ENCODE peak calls at places on chromosomes 12 and 14, in four cellular contexts. One of them, this sample, is unnamed.
A peak's percentile ranks its signal among the peaks of the same experiment; 100 is the strongest.

GRCh38 chr12:116959845-116960514 is 49.2 kb downstream of the FBXW8 start:
- DNase-seq in EL: no peak
- DNase-seq in GM13977: peak; percentile 77
- DNase-seq in mucosa of descending colon: no peak
- DNase-seq in this sample: no peak

GRCh38 chr12:23204933-23205778 is 580.2 kb downstream of the ETNK1 start:
- DNase-seq in GM13977: peak; percentile 61
- DNase-seq in EL: peak; percentile 35
- DNase-seq in mucosa of descending colon: peak; percentile 12
- DNase-seq in this sample: no peak

GRCh38 chr12:132561784-132562156 is 48.6 kb downstream of the LRCOL1 start:
- DNase-seq in EL: no peak
- DNase-seq in GM13977: peak; percentile 76
- DNase-seq in mucosa of descending colon: peak; percentile 46
- DNase-seq in this sample: no peak

GRCh38 chr14:66649515-66649914 is 141.6 kb downstream of the GPHN start:
- DNase-seq in mucosa of descending colon: no peak
- DNase-seq in EL: no peak
- DNase-seq in GM13977: peak; percentile 9
- DNase-seq in this sample: no peak

GRCh38 chr14:53979747-53980642 is 23.4 kb upstream of the BMP4 start:
- DNase-seq in EL: peak; percentile 94
- DNase-seq in GM13977: no peak
- DNase-seq in mucosa of descending colon: no peak
- DNase-seq in this sample: no peak

GRCh38 chr14:106518054-106518943 is 991.9 kb downstream of the TMEM121 start:
- DNase-seq in EL: no peak
- DNase-seq in GM13977: peak; percentile 29
- DNase-seq in mucosa of descending colon: peak; percentile 81
- DNase-seq in this sample: peak; percentile 85

GRCh38 chr14:102728509-102728908 is 48.7 kb upstream of the TRAF3 start:
- DNase-seq in GM13977: no peak
- DNase-seq in mucosa of descending colon: no peak
- DNase-seq in EL: no peak
- DNase-seq in this sample: no peak

GRCh38 chr12:128789356-128789929 is 34.3 kb downstream of the SLC15A4 start:
- DNase-seq in EL: no peak
- DNase-seq in mucosa of descending colon: no peak
- DNase-seq in GM13977: no peak
- DNase-seq in this sample: no peak

GRCh38 chr12:93918262-93918661 is 230.1 kb upstream of the PLXNC1 start:
- DNase-seq in EL: peak; percentile 76
- DNase-seq in GM13977: no peak
- DNase-seq in mucosa of descending colon: no peak
- DNase-seq in this sample: no peak

GRCh38 chr12:114669501-114670256 is 14.3 kb downstream of the TBX3 start:
- DNase-seq in mucosa of descending colon: no peak
- DNase-seq in GM13977: no peak
- DNase-seq in EL: peak; percentile 79
- DNase-seq in this sample: no peak

GRCh38 chr14:37991027-37991426 is 216.7 kb upstream of the SSTR1 start:
- DNase-seq in GM13977: no peak
- DNase-seq in EL: no peak
- DNase-seq in mucosa of descending colon: no peak
- DNase-seq in this sample: no peak

GRCh38 chr12:48084066-48084465 is 21.8 kb downstream of the SENP1 start:
- DNase-seq in EL: no peak
- DNase-seq in mucosa of descending colon: no peak
- DNase-seq in GM13977: no peak
- DNase-seq in this sample: no peak

GRCh38 chr12:117835113-117835512 is 133.7 kb downstream of the KSR2 start:
- DNase-seq in mucosa of descending colon: no peak
- DNase-seq in EL: no peak
- DNase-seq in GM13977: no peak
- DNase-seq in this sample: no peak

GRCh38 chr14:99728981-99729451 is 44.9 kb downstream of the CYP46A1 start:
- DNase-seq in EL: no peak
- DNase-seq in mucosa of descending colon: no peak
- DNase-seq in GM13977: no peak
- DNase-seq in this sample: no peak

GRCh38 chr12:24797901-24798300 is 151.0 kb downstream of the BCAT1 start:
- DNase-seq in EL: no peak
- DNase-seq in mucosa of descending colon: no peak
- DNase-seq in GM13977: no peak
- DNase-seq in this sample: no peak

GRCh38 chr12:99039367-99040120 is 394.5 kb downstream of the APAF1 start:
- DNase-seq in GM13977: no peak
- DNase-seq in mucosa of descending colon: no peak
- DNase-seq in EL: no peak
- DNase-seq in this sample: no peak

GRCh38 chr12:11904124-11904523 is 166.6 kb upstream of the BCL2L14 start:
- DNase-seq in EL: no peak
- DNase-seq in GM13977: no peak
- DNase-seq in mucosa of descending colon: no peak
- DNase-seq in this sample: no peak

GRCh38 chr12:122052285-122052684 is 26.3 kb upstream of the MLXIP start:
- DNase-seq in mucosa of descending colon: no peak
- DNase-seq in EL: no peak
- DNase-seq in GM13977: no peak
- DNase-seq in this sample: no peak

GRCh38 chr12:12319501-12320322 is 30.3 kb downstream of the MANSC1 start:
- DNase-seq in EL: peak; percentile 15
- DNase-seq in mucosa of descending colon: no peak
- DNase-seq in GM13977: no peak
- DNase-seq in this sample: no peak

GRCh38 chr12:1836854-1837411 is 16.6 kb downstream of the LRTM2 start:
- DNase-seq in EL: no peak
- DNase-seq in mucosa of descending colon: no peak
- DNase-seq in GM13977: no peak
- DNase-seq in this sample: no peak

GRCh38 chr12:45619736-45620135 is 109.8 kb upstream of the ARID2 start:
- DNase-seq in EL: no peak
- DNase-seq in GM13977: no peak
- DNase-seq in mucosa of descending colon: no peak
- DNase-seq in this sample: no peak

GRCh38 chr12:118436002-118436724 is 59.8 kb downstream of the SUDS3 start:
- DNase-seq in GM13977: peak; percentile 36
- DNase-seq in EL: peak; percentile 53
- DNase-seq in mucosa of descending colon: peak; percentile 19
- DNase-seq in this sample: no peak

GRCh38 chr12:75944097-75944904 is 87.3 kb downstream of the PHLDA1 start:
- DNase-seq in GM13977: peak; percentile 68
- DNase-seq in EL: peak; percentile 81
- DNase-seq in mucosa of descending colon: no peak
- DNase-seq in this sample: no peak

GRCh38 chr14:94671870-94672444 is 59.8 kb downstream of the SERPINA3 start:
- DNase-seq in GM13977: no peak
- DNase-seq in mucosa of descending colon: no peak
- DNase-seq in EL: no peak
- DNase-seq in this sample: no peak

GRCh38 chr14:58731465-58732330 is 93.9 kb downstream of the DACT1 start:
- DNase-seq in GM13977: no peak
- DNase-seq in EL: peak; percentile 99
- DNase-seq in mucosa of descending colon: no peak
- DNase-seq in this sample: no peak

GRCh38 chr14:71089974-71090373 is 182.7 kb downstream of the PCNX1 start:
- DNase-seq in EL: peak; percentile 63
- DNase-seq in mucosa of descending colon: no peak
- DNase-seq in GM13977: no peak
- DNase-seq in this sample: no peak

GRCh38 chr12:47817272-47818006 is 2.3 kb downstream of the HDAC7 start:
- DNase-seq in mucosa of descending colon: no peak
- DNase-seq in EL: peak; percentile 39
- DNase-seq in GM13977: no peak
- DNase-seq in this sample: no peak

GRCh38 chr14:62329427-62329826 is 567.2 kb downstream of the SNAPC1 start:
- DNase-seq in GM13977: no peak
- DNase-seq in EL: peak; percentile 86
- DNase-seq in mucosa of descending colon: no peak
- DNase-seq in this sample: no peak

GRCh38 chr12:105322070-105322469 is 8.4 kb upstream of the C12orf75 start:
- DNase-seq in GM13977: no peak
- DNase-seq in EL: peak; percentile 47
- DNase-seq in mucosa of descending colon: no peak
- DNase-seq in this sample: no peak

GRCh38 chr12:53985358-53985899 is 483 bp downstream of the HOXC10 start:
- DNase-seq in GM13977: no peak
- DNase-seq in EL: peak; percentile 56
- DNase-seq in mucosa of descending colon: no peak
- DNase-seq in this sample: no peak

GRCh38 chr12:77847665-77848431 is 17.2 kb downstream of the NAV3 start:
- DNase-seq in EL: peak; percentile 45
- DNase-seq in GM13977: no peak
- DNase-seq in mucosa of descending colon: no peak
- DNase-seq in this sample: no peak

GRCh38 chr14:102445066-102445465 is 64.5 kb downstream of the ANKRD9 start:
- DNase-seq in EL: no peak
- DNase-seq in mucosa of descending colon: no peak
- DNase-seq in GM13977: no peak
- DNase-seq in this sample: no peak

GRCh38 chr12:3250576-3250975 is 173.4 kb downstream of the TSPAN9 start:
- DNase-seq in mucosa of descending colon: no peak
- DNase-seq in EL: no peak
- DNase-seq in GM13977: no peak
- DNase-seq in this sample: no peak

GRCh38 chr14:45246633-45247173 is 6.3 kb downstream of the MIS18BP1 start:
- DNase-seq in GM13977: no peak
- DNase-seq in mucosa of descending colon: no peak
- DNase-seq in EL: peak; percentile 4
- DNase-seq in this sample: no peak

GRCh38 chr14:24058260-24058950 is 6.6 kb downstream of the CARMIL3 start:
- DNase-seq in GM13977: peak; percentile 81
- DNase-seq in mucosa of descending colon: peak; percentile 91
- DNase-seq in EL: peak; percentile 72
- DNase-seq in this sample: peak; percentile 14

GRCh38 chr14:72810201-72810600 is 83.7 kb downstream of the DPF3 start:
- DNase-seq in EL: no peak
- DNase-seq in GM13977: no peak
- DNase-seq in mucosa of descending colon: no peak
- DNase-seq in this sample: peak; percentile 11

GRCh38 chr12:66244446-66244845 is 55.4 kb downstream of the IRAK3 start:
- DNase-seq in GM13977: no peak
- DNase-seq in mucosa of descending colon: no peak
- DNase-seq in EL: no peak
- DNase-seq in this sample: no peak

GRCh38 chr12:47734725-47735480 is 9.6 kb upstream of the ENDOU start:
- DNase-seq in EL: no peak
- DNase-seq in GM13977: no peak
- DNase-seq in mucosa of descending colon: no peak
- DNase-seq in this sample: no peak

GRCh38 chr14:54698501-54698900 is 131.6 kb downstream of the SAMD4A start:
- DNase-seq in mucosa of descending colon: no peak
- DNase-seq in EL: no peak
- DNase-seq in GM13977: no peak
- DNase-seq in this sample: no peak

This sample was measured in T-cell.